ENCODE peak calls at places on chromosomes 4 and X, in nine cellular contexts. X is activated T-cell treated with anti-CD3 and anti-CD28 coated beads for 24 hours; N is mesendoderm; M is kidney epithelial cell; L is retinal pigment epithelial cell; A is HuH-7.5; K is stimulated activated CD4-positive, alpha-beta T cell treated with anti-CD3 and anti-CD28 coated beads, Interleukin-4, amount 100 ng/mL, for 1 hour; Y is Right ventricle myocardium superior; H is activated CD4-positive, alpha-beta memory T cell treated with anti-CD3 and anti-CD28 coated beads for 36 hours. P is an unnamed sample.

GRCh38 chr4:47209833-47210232 is 178.5 kb downstream of the GABRB1 start:
- DNase-seq in Y (no peak), X (no peak), H (no peak), M (peak; percentile 62), A (no peak), K (no peak), L (no peak), N (no peak), P (no peak)

GRCh38 chrX:134375691-134376090 is 84.3 kb upstream of the HPRT1 start:
- DNase-seq in L (no peak), N (no peak), K (no peak), M (no peak), Y (no peak), H (no peak), X (no peak), A (no peak), P (no peak)

GRCh38 chrX:53456254-53456653 is 22.1 kb upstream of the HSD17B10 start:
- DNase-seq in H (no peak), X (no peak), M (no peak), Y (no peak), L (no peak), K (no peak), A (no peak), N (no peak), P (no peak)

GRCh38 chr4:97073194-97073593 is 1070.1 kb downstream of the STPG2 start:
- DNase-seq in A (no peak), N (no peak), K (no peak), H (no peak), X (no peak), L (peak; percentile 32), M (peak; percentile 2), Y (no peak), P (no peak)

GRCh38 chr4:14110407-14110806 is 482.9 kb upstream of the BOD1L1 start:
- DNase-seq in X (no peak), L (no peak), K (no peak), M (peak; percentile 39), Y (no peak), N (no peak), H (no peak), A (no peak), P (no peak)

GRCh38 chrX:137563681-137564651 is 2.0 kb upstream of the ZIC3 start:
- DNase-seq in L (no peak), H (no peak), A (no peak), K (no peak), Y (no peak), M (no peak), X (no peak), N (peak; percentile 82), P (no peak)

GRCh38 chr4:39655866-39656265 is 17.2 kb upstream of the SMIM14 start:
- DNase-seq in X (no peak), A (no peak), K (no peak), M (no peak), H (no peak), Y (no peak), L (no peak), N (no peak), P (no peak)

GRCh38 chr4:37666625-37667071 is 19.5 kb downstream of the RELL1 start:
- DNase-seq in X (no peak), Y (no peak), L (peak; percentile 85), H (peak; percentile 51), A (no peak), N (peak; percentile 79), K (no peak), M (peak; percentile 96), P (no peak)

GRCh38 chr4:137608085-137608484 is 75.8 kb upstream of the PCDH18 start:
- DNase-seq in N (peak; percentile 3), A (no peak), M (no peak), X (no peak), L (no peak), H (no peak), Y (no peak), K (no peak), P (no peak)

GRCh38 chr4:17055788-17056187 is 157.3 kb upstream of the LDB2 start:
- DNase-seq in Y (no peak), M (no peak), A (no peak), H (no peak), N (peak; percentile 75), L (no peak), X (no peak), K (no peak), P (no peak)

GRCh38 chr4:111602848-111603247 is 542.4 kb upstream of the FAM241A start:
- DNase-seq in N (no peak), K (no peak), H (no peak), M (no peak), A (no peak), Y (no peak), X (no peak), L (no peak), P (no peak)

GRCh38 chr4:3311489-3312171 is 18.8 kb downstream of the RGS12 start:
- DNase-seq in M (no peak), X (no peak), H (no peak), L (no peak), Y (peak; percentile 8), K (no peak), A (no peak), N (no peak), P (no peak)

GRCh38 chr4:42234817-42235216 is 82.4 kb upstream of the BEND4 start:
- DNase-seq in Y (no peak), K (no peak), X (no peak), H (no peak), L (no peak), N (peak; percentile 19), M (no peak), A (no peak), P (no peak)

GRCh38 chr4:41072021-41072777 is 142.1 kb downstream of the APBB2 start:
- DNase-seq in A (no peak), M (no peak), L (no peak), N (peak; percentile 69), H (no peak), Y (no peak), K (no peak), X (no peak), P (no peak)

GRCh38 chrX:46573896-46574336 is 351 bp downstream of the CHST7 start:
- DNase-seq in N (peak; percentile 86), Y (peak; percentile 72), A (peak; percentile 60), K (peak; percentile 60), L (no peak), X (no peak), M (no peak), H (peak; percentile 80), P (peak; percentile 9)

GRCh38 chrX:23666282-23666681 is 1.0 kb upstream of the PRDX4 start:
- DNase-seq in K (no peak), N (no peak), A (no peak), Y (no peak), M (no peak), H (no peak), X (no peak), L (no peak), P (no peak)

GRCh38 chr4:108762559-108763225 is at the start of gene ETNPPL:
- DNase-seq in K (peak; percentile 10), L (no peak), M (no peak), N (peak; percentile 62), H (peak; percentile 28), A (no peak), Y (peak; percentile 55), X (peak; percentile 6), P (peak; percentile 49)

GRCh38 chrX:88612870-88613329 is 134.1 kb upstream of the CPXCR1 start:
- DNase-seq in H (no peak), L (no peak), N (peak; percentile 61), Y (no peak), K (no peak), A (no peak), X (no peak), M (no peak), P (no peak)

GRCh38 chr4:23921447-23921845 is 31.6 kb upstream of the PPARGC1A start:
- DNase-seq in N (no peak), H (no peak), X (no peak), Y (no peak), A (no peak), L (no peak), K (no peak), M (no peak), P (no peak)

GRCh38 chr4:82899339-82899738 is 1.2 kb upstream of the THAP9 start:
- DNase-seq in H (no peak), M (no peak), K (no peak), L (no peak), Y (no peak), A (no peak), N (no peak), X (no peak), P (no peak)

GRCh38 chrX:47687249-47687648 is 28.3 kb upstream of the UXT start:
- DNase-seq in K (no peak), L (no peak), H (no peak), Y (no peak), X (no peak), M (no peak), N (no peak), A (no peak), P (no peak)

GRCh38 chrX:100381613-100382012 is 28.5 kb downstream of the PCDH19 start:
- DNase-seq in Y (no peak), H (no peak), M (no peak), X (no peak), A (no peak), N (no peak), L (no peak), K (no peak), P (no peak)

GRCh38 chrX:1205681-1206611 is 6.5 kb downstream of the CRLF2 start:
- DNase-seq in H (peak; percentile 50), X (peak; percentile 30), N (peak; percentile 99), Y (no peak), M (no peak), A (no peak), L (peak; percentile 42), K (no peak), P (no peak)

GRCh38 chr4:75547647-75548387 is 8.0 kb upstream of the ODAPH start:
- DNase-seq in N (no peak), L (no peak), X (no peak), A (peak; percentile 13), H (no peak), M (no peak), Y (peak; percentile 69), K (no peak), P (no peak)

GRCh38 chrX:115344885-115345653 is 55.6 kb downstream of the LUZP4 start:
- DNase-seq in N (peak; percentile 81), Y (peak; percentile 86), K (no peak), H (no peak), L (peak; percentile 90), A (peak; percentile 49), M (peak; percentile 83), X (no peak), P (no peak)

GRCh38 chr4:7740866-7741525 is 198.7 kb downstream of the AFAP1 start:
- DNase-seq in A (no peak), N (no peak), K (no peak), M (no peak), L (no peak), H (no peak), X (no peak), Y (peak; percentile 30), P (no peak)

GRCh38 chr4:138595171-138595570 is 353.0 kb upstream of the SLC7A11 start:
- DNase-seq in L (no peak), K (no peak), H (no peak), X (no peak), N (no peak), A (no peak), Y (no peak), M (no peak), P (no peak)

GRCh38 chrX:12206413-12206812 is 68.1 kb downstream of the FRMPD4 start:
- DNase-seq in A (no peak), H (no peak), N (no peak), X (no peak), L (no peak), M (no peak), Y (no peak), K (no peak), P (no peak)

GRCh38 chr4:23005691-23006090 is 313.0 kb downstream of the GBA3 start:
- DNase-seq in A (no peak), Y (no peak), K (no peak), L (no peak), M (no peak), N (no peak), X (no peak), H (no peak), P (no peak)

GRCh38 chr4:87209696-87210095 is 10.7 kb downstream of the KLHL8 start:
- DNase-seq in K (no peak), Y (peak; percentile 76), A (no peak), X (no peak), N (no peak), M (no peak), L (no peak), H (no peak), P (no peak)

GRCh38 chrX:150456466-150456865 is 93.3 kb downstream of the MAMLD1 start:
- DNase-seq in K (no peak), X (no peak), M (no peak), H (no peak), N (no peak), A (no peak), Y (no peak), L (no peak), P (no peak)